ENCODE peak calls at places on chromosomes 16 and 17, in eight cellular contexts. O is SK-N-SH treated with all-trans-retinoic acid at 6 μM for 48 hours; Q is activated CD8-positive, alpha-beta memory T cell treated with anti-CD3 and anti-CD28 coated beads, Interleukin-2, amount 10 ng/mL, durations not matched to agents 7 days and 5 days; K is K562; L is stimulated activated effector memory CD8-positive, alpha-beta T cell treated with anti-CD3 and anti-CD28 coated beads, Interleukin-12 subunit alpha, Interleukin-12 subunit beta, amount 100 ng/mL, for 72 hours; C is activated T-cell treated with anti-CD3 and anti-CD28 coated beads, Interleukin-2, amount 50 U/mL, for 72 hours; G is activated CD8-positive, alpha-beta T cell treated with anti-CD3 and anti-CD28 coated beads for 36 hours; E is HCT116. V is an unnamed sample.

GRCh38 chr17:21389352-21389751 is 13.2 kb downstream of the KCNJ12 start:
- ATAC-seq in O (no peak), Q (no peak), K (no peak), L (no peak), C (peak; percentile 55), G (peak; percentile 30), E (no peak), V (no peak)

GRCh38 chr16:10965440-10966039 is 21.2 kb downstream of the CLEC16A start:
- ATAC-seq in O (no peak), Q (peak; percentile 43), K (peak; percentile 34), L (peak; percentile 69), C (peak; percentile 51), G (peak; percentile 49), E (no peak), V (no peak)

GRCh38 chr16:11174141-11174540 is 81.9 kb downstream of the SOCS1 start:
- ATAC-seq in O (no peak), Q (no peak), K (no peak), L (no peak), C (no peak), G (no peak), E (no peak), V (no peak)

GRCh38 chr16:49369638-49370219 is 3.9 kb upstream of the C16orf78 start:
- ATAC-seq in O (no peak), Q (no peak), K (no peak), L (no peak), C (no peak), G (no peak), E (no peak), V (no peak)

GRCh38 chr16:78980825-78981224 is 619.7 kb downstream of the MAF start:
- ATAC-seq in O (no peak), Q (no peak), K (no peak), L (no peak), C (no peak), G (no peak), E (no peak), V (no peak)

GRCh38 chr16:30488764-30489595 is 16.4 kb downstream of the ITGAL start:
- ATAC-seq in O (no peak), Q (no peak), K (no peak), L (no peak), C (no peak), G (no peak), E (no peak), V (no peak)

GRCh38 chr17:7834554-7834890 is 505 bp downstream of the KDM6B start:
- ATAC-seq in O (peak; percentile 2), Q (peak; percentile 2), K (peak; percentile 3), L (peak; percentile 31), C (peak; percentile 6), G (peak; percentile 2), E (peak; percentile 1), V (peak; percentile 19)

GRCh38 chr16:4329354-4329775 is 13.5 kb downstream of the GLIS2 start:
- ATAC-seq in O (no peak), Q (no peak), K (no peak), L (no peak), C (no peak), G (no peak), E (no peak), V (no peak)

GRCh38 chr17:17425005-17425404 is 51.8 kb upstream of the MED9 start:
- ATAC-seq in O (no peak), Q (no peak), K (no peak), L (no peak), C (no peak), G (no peak), E (peak; percentile 34), V (no peak)

GRCh38 chr17:79865351-79866210 is 26.3 kb upstream of the CBX4 start:
- ATAC-seq in O (no peak), Q (no peak), K (no peak), L (peak; percentile 59), C (no peak), G (no peak), E (no peak), V (no peak)

GRCh38 chr17:80783461-80783860 is 208.2 kb upstream of the CHMP6 start:
- ATAC-seq in O (no peak), Q (no peak), K (no peak), L (no peak), C (no peak), G (no peak), E (no peak), V (no peak)

GRCh38 chr16:27867122-27868110 is 196.1 kb downstream of the GSG1L start:
- ATAC-seq in O (peak; percentile 90), Q (peak; percentile 85), K (peak; percentile 100), L (peak; percentile 76), C (peak; percentile 82), G (peak; percentile 99), E (peak; percentile 96), V (peak; percentile 10)

GRCh38 chr16:69393898-69394849 is 8.4 kb upstream of the TERF2 start:
- ATAC-seq in O (no peak), Q (no peak), K (no peak), L (no peak), C (no peak), G (no peak), E (no peak), V (no peak)

GRCh38 chr17:48003686-48004120 is 32.8 kb downstream of the CDK5RAP3 start:
- ATAC-seq in O (peak; percentile 32), Q (no peak), K (no peak), L (no peak), C (no peak), G (no peak), E (no peak), V (no peak)

GRCh38 chr17:56085576-56086267 is 67.6 kb upstream of the ANKFN1 start:
- ATAC-seq in O (no peak), Q (no peak), K (no peak), L (no peak), C (no peak), G (no peak), E (no peak), V (no peak)

GRCh38 chr17:54524501-54524900 is 376.2 kb upstream of the TOM1L1 start:
- ATAC-seq in O (no peak), Q (no peak), K (no peak), L (no peak), C (no peak), G (no peak), E (no peak), V (no peak)

GRCh38 chr16:66901626-66902025 is 17.1 kb downstream of the CDH16 start:
- ATAC-seq in O (no peak), Q (no peak), K (no peak), L (no peak), C (no peak), G (no peak), E (no peak), V (no peak)